ENCODE peak calls at places on chromosome 21, in six cellular contexts. H is K562, J is H1, Y is HepG2, N is GM12878, D is SK-N-SH. F is an unnamed sample.

GRCh38 chr21:40587786-40588353 is 259.1 kb downstream of the DSCAM start:
- DNase-seq in H (no peak), J (no peak), Y (no peak), N (no peak), D (no peak), F (no peak)

GRCh38 chr21:43734131-43734634 is 15.3 kb downstream of the PDXK start:
- DNase-seq in H (no peak), J (no peak), Y (no peak), N (no peak), D (no peak), F (no peak)

GRCh38 chr21:41650526-41651145 is 116.2 kb downstream of the RIPK4 start:
- DNase-seq in H (no peak), J (no peak), Y (no peak), N (no peak), D (no peak), F (no peak)

GRCh38 chr21:43361493-43362296 is 65.2 kb downstream of the SIK1 start:
- DNase-seq in H (no peak), J (no peak), Y (no peak), N (peak; percentile 73), D (no peak), F (no peak)

GRCh38 chr21:16358021-16358420 is 628.2 kb downstream of the USP25 start:
- DNase-seq in H (no peak), J (no peak), Y (no peak), N (no peak), D (no peak), F (no peak)

GRCh38 chr21:44050276-44050675 is 38.2 kb downstream of the TRAPPC10 start:
- DNase-seq in H (no peak), J (no peak), Y (no peak), N (no peak), D (peak; percentile 30), F (no peak)

GRCh38 chr21:21612446-21612845 is 614.2 kb downstream of the NCAM2 start:
- DNase-seq in H (no peak), J (peak; percentile 36), Y (no peak), N (no peak), D (no peak), F (no peak)

GRCh38 chr21:38965241-38965640 is 159.5 kb downstream of the ETS2 start:
- DNase-seq in H (no peak), J (no peak), Y (peak; percentile 79), N (no peak), D (no peak), F (no peak)

GRCh38 chr21:42124081-42124480 is 53.0 kb downstream of the UMODL1 start:
- DNase-seq in H (no peak), J (no peak), Y (no peak), N (no peak), D (no peak), F (no peak)

GRCh38 chr21:31678478-31678877 is 19.0 kb downstream of the SOD1 start:
- DNase-seq in H (no peak), J (no peak), Y (no peak), N (no peak), D (no peak), F (no peak)

GRCh38 chr21:41425954-41426655 is at the start of gene MX1:
- DNase-seq in H (no peak), J (no peak), Y (peak; percentile 16), N (peak; percentile 61), D (peak; percentile 41), F (no peak)

GRCh38 chr21:40635336-40635735 is 211.6 kb downstream of the DSCAM start:
- DNase-seq in H (no peak), J (no peak), Y (no peak), N (no peak), D (no peak), F (no peak)

GRCh38 chr21:28492127-28492526 is 500.6 kb downstream of the LTN1 start:
- DNase-seq in H (no peak), J (no peak), Y (no peak), N (no peak), D (no peak), F (no peak)

GRCh38 chr21:41168391-41169257 is 664 bp downstream of the BACE2 start:
- DNase-seq in H (no peak), J (no peak), Y (no peak), N (no peak), D (peak; percentile 27), F (no peak)

GRCh38 chr21:15775981-15776380 is 46.2 kb downstream of the USP25 start:
- DNase-seq in H (no peak), J (no peak), Y (no peak), N (no peak), D (no peak), F (no peak)

GRCh38 chr21:42537106-42537742 is 23.6 kb downstream of the SLC37A1 start:
- DNase-seq in H (no peak), J (no peak), Y (no peak), N (no peak), D (no peak), F (peak; percentile 17)

GRCh38 chr21:41620541-41620940 is 112.6 kb upstream of the TMPRSS2 start:
- DNase-seq in H (no peak), J (no peak), Y (no peak), N (no peak), D (no peak), F (no peak)

GRCh38 chr21:22225299-22225698 is 1227.1 kb downstream of the NCAM2 start:
- DNase-seq in H (no peak), J (no peak), Y (no peak), N (no peak), D (no peak), F (no peak)

GRCh38 chr21:31218830-31219608 is 125.0 kb downstream of the TIAM1 start:
- DNase-seq in H (no peak), J (no peak), Y (no peak), N (no peak), D (no peak), F (no peak)

GRCh38 chr21:32331444-32332305 is 33.0 kb downstream of the MRAP start:
- DNase-seq in H (no peak), J (no peak), Y (peak; percentile 10), N (no peak), D (no peak), F (no peak)

GRCh38 chr21:44947111-44947929 is 7.5 kb downstream of the SLX9 start:
- DNase-seq in H (peak; percentile 56), J (no peak), Y (no peak), N (no peak), D (no peak), F (no peak)

GRCh38 chr21:44377201-44377921 is 23.9 kb downstream of the TRPM2 start:
- DNase-seq in H (peak; percentile 35), J (no peak), Y (no peak), N (no peak), D (peak; percentile 58), F (no peak)

GRCh38 chr21:19120591-19120990 is 717.0 kb upstream of the TMPRSS15 start:
- DNase-seq in H (no peak), J (peak; percentile 59), Y (no peak), N (no peak), D (no peak), F (no peak)

GRCh38 chr21:33384851-33385331 is 18.3 kb upstream of the IFNGR2 start:
- DNase-seq in H (no peak), J (no peak), Y (no peak), N (no peak), D (no peak), F (no peak)

GRCh38 chr21:29187939-29188338 is 57.5 kb downstream of the MAP3K7CL start:
- DNase-seq in H (no peak), J (no peak), Y (peak; percentile 66), N (no peak), D (no peak), F (no peak)

GRCh38 chr21:32562426-32562825 is 22.9 kb downstream of the TCP10L start:
- DNase-seq in H (no peak), J (no peak), Y (no peak), N (no peak), D (no peak), F (no peak)

DNA sequence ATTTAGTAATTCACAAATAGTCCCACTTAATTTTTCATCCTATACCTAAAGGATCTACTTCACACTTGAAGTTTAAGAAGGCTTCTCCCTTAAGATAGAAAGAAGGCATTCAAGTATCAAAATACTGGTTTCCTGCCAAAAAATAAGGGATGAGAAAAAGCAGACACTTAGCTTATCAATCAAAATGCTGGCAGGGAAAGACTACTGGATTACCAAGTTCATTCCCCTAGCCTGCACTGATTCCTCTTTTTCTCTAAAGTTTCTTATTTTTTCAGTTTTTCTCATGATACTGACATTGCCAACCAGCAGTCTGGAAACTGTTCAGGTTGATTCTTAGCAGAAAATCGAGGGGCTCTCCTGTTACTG is 204.6 kb downstream of the GABPA start:
- DNase-seq in H (no peak), J (no peak), Y (no peak), N (no peak), D (no peak), F (no peak)
- TF ChIP-seq GABPA in H (no peak), J (no peak), Y (no peak), N (no peak), D (no peak), F (no peak)

DNA sequence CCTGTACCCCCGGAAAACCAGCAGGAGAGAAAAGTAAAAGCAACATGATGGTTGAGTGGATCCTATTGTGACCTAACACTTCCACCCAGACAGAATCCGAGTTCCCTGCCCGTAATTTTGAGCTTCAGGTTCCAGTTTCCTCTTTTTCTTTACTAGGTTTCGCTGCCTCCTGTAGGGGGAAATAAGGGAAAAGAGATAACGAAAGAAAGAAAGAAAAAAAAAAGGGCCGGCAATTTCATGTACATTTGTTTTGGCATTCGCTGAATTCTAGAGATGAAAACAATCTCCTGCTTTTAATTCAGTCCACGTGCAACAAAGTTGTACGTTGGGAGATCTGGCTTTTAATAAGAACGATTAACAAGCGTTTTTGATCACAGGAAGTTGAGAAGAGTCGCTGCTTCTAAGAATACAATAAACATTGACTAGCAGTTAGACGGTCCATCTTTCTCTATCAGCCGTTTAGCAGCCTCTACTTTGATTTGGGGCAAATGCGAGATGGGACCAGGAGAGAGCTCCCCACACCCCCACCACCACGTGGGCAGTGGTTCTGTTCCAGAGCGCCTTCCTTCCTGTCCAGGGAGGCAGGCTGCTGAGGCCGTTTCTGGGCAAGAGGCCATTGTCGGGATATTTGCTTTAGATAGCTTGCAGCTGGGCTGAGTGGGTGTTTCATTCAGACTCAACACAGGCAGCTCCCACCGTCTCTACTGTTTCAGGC is 155.9 kb upstream of the RUNX1 start:
- DNase-seq in H (peak; percentile 70), J (no peak), Y (no peak), N (no peak), D (no peak), F (no peak)
- TF ChIP-seq GABPA in H (peak; percentile 53), J (no peak), Y (no peak), N (no peak), D (no peak), F (peak; percentile 13)

GRCh38 chr21:46062471-46063211 is 35.3 kb upstream of the COL6A2 start:
- DNase-seq in H (no peak), J (no peak), Y (no peak), N (no peak), D (no peak), F (no peak)
- TF ChIP-seq GABPA in H (no peak), J (no peak), Y (no peak), N (no peak), D (no peak), F (no peak)

GRCh38 chr21:46316708-46317324 is 6.9 kb downstream of the C21orf58 start:
- DNase-seq in H (no peak), J (no peak), Y (no peak), N (no peak), D (no peak), F (no peak)

GRCh38 chr21:46308431-46308830 is 15.2 kb downstream of the C21orf58 start:
- DNase-seq in H (no peak), J (no peak), Y (no peak), N (no peak), D (no peak), F (no peak)

GRCh38 chr21:46307625-46308024 is 16.0 kb downstream of the C21orf58 start:
- DNase-seq in H (no peak), J (no peak), Y (no peak), N (no peak), D (no peak), F (no peak)

GRCh38 chr21:46314441-46315020 is 9.1 kb downstream of the C21orf58 start:
- DNase-seq in H (no peak), J (no peak), Y (no peak), N (no peak), D (no peak), F (no peak)

GRCh38 chr21:46311568-46311967 is 12.1 kb downstream of the C21orf58 start:
- DNase-seq in H (no peak), J (no peak), Y (no peak), N (no peak), D (no peak), F (no peak)
- TF ChIP-seq GABPA in H (no peak), J (no peak), Y (no peak), N (no peak), D (no peak), F (no peak)